ENCODE peak calls at places on chromosomes 4 and X, in ten cellular contexts. P, K, S, J, O, V, M, D, I and T are unnamed samples.

GRCh38 chrX:46710425-46710824 is 48.5 kb downstream of the SLC9A7 start:
- DNase-seq in P (no peak), K (peak), S (no peak), J (no peak), O (no peak), V (peak), M (no peak), D (peak), I (peak), T (peak)

GRCh38 chr4:55445921-55446577 is 50.3 kb downstream of the TMEM165 start:
- DNase-seq in P (no peak), K (peak), S (no peak), J (no peak), O (no peak), V (peak), M (peak), D (peak), I (peak), T (peak)

GRCh38 chr4:124415206-124415605 is 297.3 kb downstream of the ANKRD50 start:
- DNase-seq in P (no peak), K (peak), S (no peak), J (no peak), O (no peak), V (peak), M (no peak), D (peak), I (peak), T (no peak)

GRCh38 chr4:82560853-82561744 is 689 bp downstream of the TMEM150C start:
- DNase-seq in P (no peak), K (no peak), S (no peak), J (peak), O (no peak), V (no peak), M (no peak), D (no peak), I (no peak), T (peak)

GRCh38 chr4:2910409-2910808 is 52.8 kb downstream of the NOP14 start:
- DNase-seq in P (no peak), K (no peak), S (peak), J (no peak), O (no peak), V (no peak), M (no peak), D (no peak), I (no peak), T (no peak)

GRCh38 chrX:21638311-21638710 is 19.8 kb downstream of the KLHL34 start:
- DNase-seq in P (no peak), K (peak), S (no peak), J (no peak), O (no peak), V (peak), M (peak), D (peak), I (peak), T (no peak)

GRCh38 chr4:99305638-99306380 is 15.0 kb upstream of the ADH1A start:
- DNase-seq in P (no peak), K (no peak), S (no peak), J (no peak), O (no peak), V (no peak), M (no peak), D (no peak), I (no peak), T (no peak)

GRCh38 chrX:97372006-97372766 is 488.5 kb downstream of the RPA4 start:
- DNase-seq in P (no peak), K (no peak), S (no peak), J (no peak), O (no peak), V (no peak), M (no peak), D (no peak), I (no peak), T (no peak)